ENCODE peak calls at places on chromosome 2, in five cellular contexts. One of them, this sample, is unnamed.

GRCh38 chr2:12807907-12808810 is 91.4 kb downstream of the TRIB2 start:
- DNase-seq in dorsolateral prefrontal cortex: no peak
- DNase-seq in left lung: no peak
- DNase-seq in HFF-Myc: no peak
- DNase-seq in heart right ventricle: no peak
- DNase-seq in this sample: peak; percentile 84

GRCh38 chr2:101435011-101435862 is 39.7 kb downstream of the RFX8 start:
- DNase-seq in heart right ventricle: peak; percentile 31
- DNase-seq in HFF-Myc: peak; percentile 56
- DNase-seq in left lung: no peak
- DNase-seq in dorsolateral prefrontal cortex: no peak
- DNase-seq in this sample: peak; percentile 82

GRCh38 chr2:157725856-157726255 is 97.2 kb upstream of the ACVR1C start:
- DNase-seq in heart right ventricle: no peak
- DNase-seq in dorsolateral prefrontal cortex: no peak
- DNase-seq in left lung: no peak
- DNase-seq in HFF-Myc: no peak
- DNase-seq in this sample: no peak

GRCh38 chr2:173623411-173624076 is 268.9 kb downstream of the CDCA7 start:
- DNase-seq in HFF-Myc: no peak
- DNase-seq in left lung: no peak
- DNase-seq in dorsolateral prefrontal cortex: no peak
- DNase-seq in heart right ventricle: no peak
- DNase-seq in this sample: no peak

GRCh38 chr2:9735335-9735734 is 104.5 kb upstream of the YWHAQ start:
- DNase-seq in heart right ventricle: no peak
- DNase-seq in left lung: no peak
- DNase-seq in dorsolateral prefrontal cortex: no peak
- DNase-seq in HFF-Myc: no peak
- DNase-seq in this sample: no peak

GRCh38 chr2:155722290-155722689 is 610.2 kb downstream of the NR4A2 start:
- DNase-seq in dorsolateral prefrontal cortex: no peak
- DNase-seq in heart right ventricle: no peak
- DNase-seq in left lung: no peak
- DNase-seq in HFF-Myc: no peak
- DNase-seq in this sample: no peak

GRCh38 chr2:875687-876615 is 74.7 kb upstream of the SNTG2 start:
- DNase-seq in dorsolateral prefrontal cortex: no peak
- DNase-seq in left lung: no peak
- DNase-seq in heart right ventricle: no peak
- DNase-seq in HFF-Myc: no peak
- DNase-seq in this sample: no peak

GRCh38 chr2:230712443-230713330 is at the start of gene CAB39:
- DNase-seq in HFF-Myc: peak; percentile 52
- DNase-seq in dorsolateral prefrontal cortex: peak; percentile 79
- DNase-seq in heart right ventricle: peak; percentile 91
- DNase-seq in left lung: peak; percentile 90
- DNase-seq in this sample: peak; percentile 79

GRCh38 chr2:173550143-173550542 is 195.5 kb downstream of the CDCA7 start:
- DNase-seq in dorsolateral prefrontal cortex: no peak
- DNase-seq in HFF-Myc: peak; percentile 85
- DNase-seq in left lung: no peak
- DNase-seq in heart right ventricle: no peak
- DNase-seq in this sample: peak; percentile 42

GRCh38 chr2:23199115-23199918 is 185.7 kb upstream of the KLHL29 start:
- DNase-seq in left lung: no peak
- DNase-seq in dorsolateral prefrontal cortex: no peak
- DNase-seq in HFF-Myc: no peak
- DNase-seq in heart right ventricle: no peak
- DNase-seq in this sample: peak; percentile 36

GRCh38 chr2:101473911-101474751 is 781 bp downstream of the RFX8 start:
- DNase-seq in left lung: peak; percentile 63
- DNase-seq in dorsolateral prefrontal cortex: peak; percentile 61
- DNase-seq in HFF-Myc: no peak
- DNase-seq in heart right ventricle: peak; percentile 71
- DNase-seq in this sample: peak; percentile 42

DNA sequence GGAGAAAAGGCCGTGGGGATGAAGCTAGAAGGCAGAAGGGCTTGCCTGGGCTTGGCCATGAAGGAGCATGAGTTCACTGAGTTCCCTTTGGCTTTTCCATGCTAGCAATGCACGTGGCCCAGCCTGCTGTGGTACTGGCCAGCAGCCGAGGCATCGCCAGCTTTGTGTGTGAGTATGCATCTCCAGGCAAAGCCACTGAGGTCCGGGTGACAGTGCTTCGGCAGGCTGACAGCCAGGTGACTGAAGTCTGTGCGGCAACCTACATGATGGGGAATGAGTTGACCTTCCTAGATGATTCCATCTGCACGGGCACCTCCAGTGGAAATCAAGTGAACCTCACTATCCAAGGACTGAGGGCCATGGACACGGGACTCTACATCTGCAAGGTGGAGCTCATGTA is 2.9 kb downstream of the CTLA4 start:
- DNase-seq in HFF-Myc: no peak
- DNase-seq in left lung: no peak
- DNase-seq in dorsolateral prefrontal cortex: no peak
- DNase-seq in heart right ventricle: no peak
- DNase-seq in this sample: no peak
- H3K4me3 ChIP-seq in HFF-Myc: no peak overlapping the region
- H3K4me3 ChIP-seq in left lung: no peak overlapping the region
- H3K4me3 ChIP-seq in dorsolateral prefrontal cortex: no peak overlapping the region
- H3K4me3 ChIP-seq in heart right ventricle: peak overlapping the region; percentile 37
- H3K4me3 ChIP-seq in this sample: no peak overlapping the region

GRCh38 chr2:8692783-8693768 is 11.2 kb downstream of the ID2 start:
- DNase-seq in heart right ventricle: peak; percentile 59
- DNase-seq in HFF-Myc: no peak
- DNase-seq in left lung: peak; percentile 53
- DNase-seq in dorsolateral prefrontal cortex: peak; percentile 32
- DNase-seq in this sample: no peak
- H3K4me3 ChIP-seq in heart right ventricle: peak overlapping the region; percentile 24
- H3K4me3 ChIP-seq in HFF-Myc: no peak overlapping the region
- H3K4me3 ChIP-seq in left lung: no peak overlapping the region
- H3K4me3 ChIP-seq in dorsolateral prefrontal cortex: no peak overlapping the region
- H3K4me3 ChIP-seq in this sample: peak overlapping the region; percentile 33

GRCh38 chr2:41944218-41944880 is 103.5 kb upstream of the PKDCC start:
- DNase-seq in left lung: no peak
- DNase-seq in heart right ventricle: no peak
- DNase-seq in HFF-Myc: no peak
- DNase-seq in dorsolateral prefrontal cortex: no peak
- DNase-seq in this sample: no peak

GRCh38 chr2:41940715-41941114 is 107.1 kb upstream of the PKDCC start:
- DNase-seq in dorsolateral prefrontal cortex: no peak
- DNase-seq in heart right ventricle: no peak
- DNase-seq in left lung: no peak
- DNase-seq in HFF-Myc: no peak
- DNase-seq in this sample: no peak

GRCh38 chr2:41942278-41942677 is 105.5 kb upstream of the PKDCC start:
- DNase-seq in left lung: no peak
- DNase-seq in dorsolateral prefrontal cortex: no peak
- DNase-seq in heart right ventricle: no peak
- DNase-seq in HFF-Myc: no peak
- DNase-seq in this sample: no peak

GRCh38 chr2:41941831-41942230 is 106.0 kb upstream of the PKDCC start:
- DNase-seq in heart right ventricle: no peak
- DNase-seq in HFF-Myc: no peak
- DNase-seq in dorsolateral prefrontal cortex: no peak
- DNase-seq in left lung: no peak
- DNase-seq in this sample: no peak

GRCh38 chr2:41943176-41943575 is 104.6 kb upstream of the PKDCC start:
- DNase-seq in heart right ventricle: no peak
- DNase-seq in dorsolateral prefrontal cortex: no peak
- DNase-seq in HFF-Myc: no peak
- DNase-seq in left lung: no peak
- DNase-seq in this sample: no peak
- H3K4me3 ChIP-seq in heart right ventricle: no peak overlapping the region
- H3K4me3 ChIP-seq in dorsolateral prefrontal cortex: no peak overlapping the region
- H3K4me3 ChIP-seq in HFF-Myc: no peak overlapping the region
- H3K4me3 ChIP-seq in left lung: no peak overlapping the region
- H3K4me3 ChIP-seq in this sample: no peak overlapping the region

DNA sequence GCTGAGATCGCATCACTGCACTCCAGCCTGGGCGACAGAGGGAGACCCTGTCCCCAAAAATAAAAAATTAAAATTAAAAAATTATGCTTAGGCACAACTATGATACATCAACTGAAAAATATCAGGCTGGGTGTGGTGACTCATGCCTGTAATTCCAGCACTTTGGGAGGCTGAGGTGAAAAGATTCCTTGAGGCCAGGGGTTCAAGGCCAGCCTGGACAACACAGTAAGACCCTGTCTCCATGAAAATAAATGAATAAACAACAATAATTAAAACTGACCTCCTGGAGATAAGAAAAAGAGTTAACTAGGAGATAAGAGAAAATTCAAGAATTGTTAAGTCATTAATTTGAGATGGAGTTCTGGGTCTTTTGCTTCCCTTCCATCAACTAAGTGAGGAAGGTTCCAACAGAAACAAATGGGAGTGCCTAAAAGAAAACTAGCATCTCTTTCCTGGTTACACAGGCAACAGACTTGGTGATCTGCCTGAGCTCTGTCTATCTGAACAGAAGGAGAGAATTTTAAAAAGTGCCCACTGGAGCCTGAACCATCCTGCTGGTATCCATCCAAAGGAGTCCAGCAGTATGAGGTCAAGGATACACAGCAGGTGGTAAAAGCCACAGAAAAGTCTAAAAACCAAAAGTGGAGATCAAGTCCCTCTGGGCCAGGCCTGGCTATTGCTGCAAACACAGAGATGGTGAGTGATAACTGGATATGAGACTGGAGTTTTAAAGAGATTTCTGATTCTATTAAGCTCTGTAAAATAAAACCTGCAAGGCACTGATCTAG is 8.8 kb downstream of the PPM1G start:
- DNase-seq in dorsolateral prefrontal cortex: no peak
- DNase-seq in heart right ventricle: no peak
- DNase-seq in HFF-Myc: no peak
- DNase-seq in left lung: no peak
- DNase-seq in this sample: no peak
- H3K4me3 ChIP-seq in dorsolateral prefrontal cortex: no peak overlapping the region
- H3K4me3 ChIP-seq in heart right ventricle: no peak overlapping the region
- H3K4me3 ChIP-seq in HFF-Myc: no peak overlapping the region
- H3K4me3 ChIP-seq in left lung: no peak overlapping the region
- H3K4me3 ChIP-seq in this sample: no peak overlapping the region

GRCh38 chr2:201183373-201183742 is 417 bp downstream of the CASP10 start:
- DNase-seq in left lung: no peak
- DNase-seq in HFF-Myc: no peak
- DNase-seq in dorsolateral prefrontal cortex: no peak
- DNase-seq in heart right ventricle: no peak
- DNase-seq in this sample: no peak

GRCh38 chr2:201191132-201191875 is 8.4 kb downstream of the CASP10 start:
- DNase-seq in dorsolateral prefrontal cortex: no peak
- DNase-seq in left lung: no peak
- DNase-seq in HFF-Myc: no peak
- DNase-seq in heart right ventricle: no peak
- DNase-seq in this sample: peak; percentile 93

GRCh38 chr2:201182650-201183372 is at the start of gene CASP10:
- DNase-seq in heart right ventricle: no peak
- DNase-seq in HFF-Myc: peak; percentile 36
- DNase-seq in left lung: no peak
- DNase-seq in dorsolateral prefrontal cortex: no peak
- DNase-seq in this sample: peak; percentile 89

GRCh38 chr2:201188449-201188848 is 5.5 kb downstream of the CASP10 start:
- DNase-seq in heart right ventricle: no peak
- DNase-seq in dorsolateral prefrontal cortex: no peak
- DNase-seq in HFF-Myc: no peak
- DNase-seq in left lung: no peak
- DNase-seq in this sample: no peak

DNA sequence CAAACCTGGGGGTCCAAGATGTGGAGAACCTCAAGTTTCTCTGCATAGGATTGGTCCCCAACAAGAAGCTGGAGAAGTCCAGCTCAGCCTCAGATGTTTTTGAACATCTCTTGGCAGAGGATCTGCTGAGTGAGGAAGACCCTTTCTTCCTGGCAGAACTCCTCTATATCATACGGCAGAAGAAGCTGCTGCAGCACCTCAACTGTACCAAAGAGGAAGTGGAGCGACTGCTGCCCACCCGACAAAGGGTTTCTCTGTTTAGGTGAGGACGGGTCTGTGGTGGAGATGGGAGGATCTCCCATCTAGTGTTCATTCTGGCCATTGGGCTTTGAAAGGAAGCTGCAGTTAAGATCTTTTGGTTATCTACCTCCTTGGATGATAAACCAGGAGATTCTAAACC is 2.9 kb downstream of the CASP10 start:
- DNase-seq in dorsolateral prefrontal cortex: no peak
- DNase-seq in heart right ventricle: no peak
- DNase-seq in left lung: no peak
- DNase-seq in HFF-Myc: no peak
- DNase-seq in this sample: no peak
- H3K4me3 ChIP-seq in dorsolateral prefrontal cortex: no peak overlapping the region
- H3K4me3 ChIP-seq in heart right ventricle: peak overlapping the region; percentile 62
- H3K4me3 ChIP-seq in left lung: no peak overlapping the region
- H3K4me3 ChIP-seq in HFF-Myc: no peak overlapping the region
- H3K4me3 ChIP-seq in this sample: no peak overlapping the region

DNA sequence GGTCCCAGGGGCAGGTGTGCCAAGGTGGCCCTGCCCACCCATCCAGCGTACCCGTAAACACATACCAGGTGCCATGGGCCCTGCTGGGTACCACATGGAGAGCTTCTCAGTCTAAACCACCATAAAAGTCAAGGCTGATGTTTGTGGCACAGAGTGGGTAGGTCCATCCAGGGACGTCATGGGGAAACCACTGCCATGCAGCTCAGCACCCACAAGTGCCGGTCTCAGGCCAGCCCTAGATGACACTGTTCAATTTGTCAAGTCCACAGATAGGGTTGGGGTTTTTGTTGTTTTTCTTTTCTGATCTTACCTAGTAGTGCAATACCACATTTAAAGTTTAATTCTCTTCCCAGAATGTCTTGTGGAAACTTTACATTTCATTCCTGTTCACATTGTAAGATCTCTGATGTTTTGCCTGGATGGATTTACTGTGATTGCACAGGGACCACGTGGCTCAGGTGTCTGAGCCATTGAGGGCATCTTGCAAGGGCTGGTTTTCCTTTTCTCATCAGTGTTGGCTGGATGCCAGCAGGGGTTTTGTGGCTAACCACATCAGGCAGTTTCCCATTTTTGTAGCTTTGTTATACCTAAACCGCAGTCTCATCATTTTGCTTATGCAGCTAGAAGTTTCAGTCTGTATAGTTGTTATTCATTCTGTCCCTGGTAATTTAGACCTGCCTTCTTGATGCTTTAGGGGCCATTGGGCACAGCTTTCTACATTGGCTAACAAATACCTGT is 64.7 kb downstream of the STK25 start:
- DNase-seq in dorsolateral prefrontal cortex: no peak
- DNase-seq in left lung: peak; percentile 49
- DNase-seq in HFF-Myc: peak; percentile 31
- DNase-seq in heart right ventricle: no peak
- DNase-seq in this sample: peak; percentile 17
- H3K4me3 ChIP-seq in dorsolateral prefrontal cortex: no peak overlapping the region
- H3K4me3 ChIP-seq in left lung: no peak overlapping the region
- H3K4me3 ChIP-seq in HFF-Myc: no peak overlapping the region
- H3K4me3 ChIP-seq in heart right ventricle: no peak overlapping the region
- H3K4me3 ChIP-seq in this sample: no peak overlapping the region

GRCh38 chr2:74502720-74503505 is 3.5 kb upstream of the LBX2 start:
- DNase-seq in heart right ventricle: peak; percentile 87
- DNase-seq in left lung: peak; percentile 91
- DNase-seq in dorsolateral prefrontal cortex: no peak
- DNase-seq in HFF-Myc: peak; percentile 41
- DNase-seq in this sample: peak; percentile 86
- H3K4me3 ChIP-seq in heart right ventricle: peak overlapping the region; percentile 67
- H3K4me3 ChIP-seq in left lung: peak overlapping the region; percentile 54
- H3K4me3 ChIP-seq in dorsolateral prefrontal cortex: no peak overlapping the region
- H3K4me3 ChIP-seq in HFF-Myc: peak overlapping the region; percentile 38
- H3K4me3 ChIP-seq in this sample: peak overlapping the region; percentile 69

This sample was measured in fibroblast of the aortic adventitia.